ENCODE peak calls at places on chromosomes 13 and 19, in four cellular contexts. One of them, this sample, is unnamed.

GRCh38 chr19:33774751-33775150 is 21.9 kb upstream of the KCTD15 start:
- DNase-seq in KG1: no peak
- DNase-seq in stimulated activated CD8-positive, alpha-beta memory T cell treated with anti-CD3 and anti-CD28 coated beads, Interleukin-4, amount 100 ng/mL, for 48 hours: no peak
- DNase-seq in activated T-cell treated with anti-CD3 and anti-CD28 coated beads, Interleukin-2, amount 50 U/mL, for 72 hours: no peak
- DNase-seq in this sample: no peak

GRCh38 chr19:42216653-42217521 is 590 bp downstream of the DEDD2 start:
- DNase-seq in activated T-cell treated with anti-CD3 and anti-CD28 coated beads, Interleukin-2, amount 50 U/mL, for 72 hours: peak
- DNase-seq in KG1: no peak
- DNase-seq in stimulated activated CD8-positive, alpha-beta memory T cell treated with anti-CD3 and anti-CD28 coated beads, Interleukin-4, amount 100 ng/mL, for 48 hours: peak
- DNase-seq in this sample: no peak

GRCh38 chr19:37594982-37595382 is 306 bp downstream of the ZNF540 start:
- DNase-seq in KG1: peak
- DNase-seq in activated T-cell treated with anti-CD3 and anti-CD28 coated beads, Interleukin-2, amount 50 U/mL, for 72 hours: peak
- DNase-seq in stimulated activated CD8-positive, alpha-beta memory T cell treated with anti-CD3 and anti-CD28 coated beads, Interleukin-4, amount 100 ng/mL, for 48 hours: peak
- DNase-seq in this sample: no peak

GRCh38 chr19:29881386-29881785 is 60.7 kb upstream of the URI1 start:
- DNase-seq in KG1: no peak
- DNase-seq in stimulated activated CD8-positive, alpha-beta memory T cell treated with anti-CD3 and anti-CD28 coated beads, Interleukin-4, amount 100 ng/mL, for 48 hours: no peak
- DNase-seq in activated T-cell treated with anti-CD3 and anti-CD28 coated beads, Interleukin-2, amount 50 U/mL, for 72 hours: no peak
- DNase-seq in this sample: no peak

GRCh38 chr13:62300021-62300420 is 884.4 kb upstream of the PCDH20 start:
- DNase-seq in stimulated activated CD8-positive, alpha-beta memory T cell treated with anti-CD3 and anti-CD28 coated beads, Interleukin-4, amount 100 ng/mL, for 48 hours: no peak
- DNase-seq in activated T-cell treated with anti-CD3 and anti-CD28 coated beads, Interleukin-2, amount 50 U/mL, for 72 hours: no peak
- DNase-seq in KG1: no peak
- DNase-seq in this sample: no peak

GRCh38 chr19:5333581-5334365 is 6.8 kb downstream of the PTPRS start:
- DNase-seq in KG1: no peak
- DNase-seq in stimulated activated CD8-positive, alpha-beta memory T cell treated with anti-CD3 and anti-CD28 coated beads, Interleukin-4, amount 100 ng/mL, for 48 hours: no peak
- DNase-seq in activated T-cell treated with anti-CD3 and anti-CD28 coated beads, Interleukin-2, amount 50 U/mL, for 72 hours: no peak
- DNase-seq in this sample: no peak

GRCh38 chr19:45733160-45733810 is at the start of gene MEIOSIN:
- DNase-seq in stimulated activated CD8-positive, alpha-beta memory T cell treated with anti-CD3 and anti-CD28 coated beads, Interleukin-4, amount 100 ng/mL, for 48 hours: no peak
- DNase-seq in activated T-cell treated with anti-CD3 and anti-CD28 coated beads, Interleukin-2, amount 50 U/mL, for 72 hours: no peak
- DNase-seq in KG1: no peak
- DNase-seq in this sample: no peak

GRCh38 chr13:98439136-98439828 is 137.6 kb downstream of the STK24 start:
- DNase-seq in activated T-cell treated with anti-CD3 and anti-CD28 coated beads, Interleukin-2, amount 50 U/mL, for 72 hours: no peak
- DNase-seq in KG1: no peak
- DNase-seq in stimulated activated CD8-positive, alpha-beta memory T cell treated with anti-CD3 and anti-CD28 coated beads, Interleukin-4, amount 100 ng/mL, for 48 hours: no peak
- DNase-seq in this sample: no peak

GRCh38 chr13:33257786-33258185 is 27.8 kb downstream of the STARD13 start:
- DNase-seq in KG1: no peak
- DNase-seq in stimulated activated CD8-positive, alpha-beta memory T cell treated with anti-CD3 and anti-CD28 coated beads, Interleukin-4, amount 100 ng/mL, for 48 hours: no peak
- DNase-seq in activated T-cell treated with anti-CD3 and anti-CD28 coated beads, Interleukin-2, amount 50 U/mL, for 72 hours: no peak
- DNase-seq in this sample: no peak

GRCh38 chr19:23520441-23520840 is 125.2 kb upstream of the ZNF91 start:
- DNase-seq in activated T-cell treated with anti-CD3 and anti-CD28 coated beads, Interleukin-2, amount 50 U/mL, for 72 hours: no peak
- DNase-seq in stimulated activated CD8-positive, alpha-beta memory T cell treated with anti-CD3 and anti-CD28 coated beads, Interleukin-4, amount 100 ng/mL, for 48 hours: no peak
- DNase-seq in KG1: no peak
- DNase-seq in this sample: no peak

GRCh38 chr19:32289566-32290210 is 55.7 kb upstream of the ZNF507 start:
- DNase-seq in stimulated activated CD8-positive, alpha-beta memory T cell treated with anti-CD3 and anti-CD28 coated beads, Interleukin-4, amount 100 ng/mL, for 48 hours: no peak
- DNase-seq in KG1: no peak
- DNase-seq in activated T-cell treated with anti-CD3 and anti-CD28 coated beads, Interleukin-2, amount 50 U/mL, for 72 hours: no peak
- DNase-seq in this sample: peak

GRCh38 chr13:51767100-51767499 is 36.9 kb downstream of the DHRS12 start:
- DNase-seq in stimulated activated CD8-positive, alpha-beta memory T cell treated with anti-CD3 and anti-CD28 coated beads, Interleukin-4, amount 100 ng/mL, for 48 hours: no peak
- DNase-seq in KG1: no peak
- DNase-seq in activated T-cell treated with anti-CD3 and anti-CD28 coated beads, Interleukin-2, amount 50 U/mL, for 72 hours: no peak
- DNase-seq in this sample: no peak

GRCh38 chr13:113283904-113284303 is 13.1 kb upstream of the LAMP1 start:
- DNase-seq in stimulated activated CD8-positive, alpha-beta memory T cell treated with anti-CD3 and anti-CD28 coated beads, Interleukin-4, amount 100 ng/mL, for 48 hours: no peak
- DNase-seq in KG1: no peak
- DNase-seq in activated T-cell treated with anti-CD3 and anti-CD28 coated beads, Interleukin-2, amount 50 U/mL, for 72 hours: no peak
- DNase-seq in this sample: no peak

GRCh38 chr19:18878058-18878797 is 17.7 kb downstream of the CERS1 start:
- DNase-seq in KG1: no peak
- DNase-seq in activated T-cell treated with anti-CD3 and anti-CD28 coated beads, Interleukin-2, amount 50 U/mL, for 72 hours: no peak
- DNase-seq in stimulated activated CD8-positive, alpha-beta memory T cell treated with anti-CD3 and anti-CD28 coated beads, Interleukin-4, amount 100 ng/mL, for 48 hours: no peak
- DNase-seq in this sample: no peak